ENCODE peak calls at places on chromosomes 13 and 19, in seven cellular contexts. Y is kidney epithelial cell, D is right atrium auricular region, W is A549, P is left ventricle myocardium inferior, I is keratinocyte, U is upper lobe of right lung. E is an unnamed sample.

GRCh38 chr13:73480784-73481183 is 422.0 kb downstream of the KLF5 start:
- DNase-seq in Y (no peak), D (no peak), W (no peak), P (no peak), I (no peak), U (no peak), E (no peak)

GRCh38 chr19:3479819-3480215 is 508 bp downstream of the SMIM24 start:
- DNase-seq in Y (no peak), D (no peak), W (no peak), P (no peak), I (no peak), U (no peak), E (no peak)

GRCh38 chr19:12868540-12869112 is 12.6 kb downstream of the DNASE2 start:
- DNase-seq in Y (no peak), D (no peak), W (no peak), P (no peak), I (no peak), U (no peak), E (no peak)

GRCh38 chr13:73335938-73336337 is 277.1 kb downstream of the KLF5 start:
- DNase-seq in Y (no peak), D (no peak), W (no peak), P (no peak), I (no peak), U (no peak), E (no peak)

GRCh38 chr13:21638319-21639282 is 32.3 kb upstream of the FGF9 start:
- DNase-seq in Y (no peak), D (no peak), W (peak; percentile 15), P (no peak), I (peak; percentile 33), U (no peak), E (no peak)

GRCh38 chr13:66716502-66716901 is 513.6 kb downstream of the PCDH9 start:
- DNase-seq in Y (no peak), D (no peak), W (no peak), P (no peak), I (no peak), U (no peak), E (no peak)

GRCh38 chr19:48390188-48391099 is 907 bp downstream of the KDELR1 start:
- DNase-seq in Y (no peak), D (peak; percentile 73), W (no peak), P (peak; percentile 64), I (no peak), U (peak; percentile 87), E (no peak)

GRCh38 chr19:38657633-38658222 is 10.3 kb downstream of the ACTN4 start:
- DNase-seq in Y (peak; percentile 92), D (no peak), W (peak; percentile 96), P (no peak), I (peak; percentile 96), U (no peak), E (peak; percentile 97)

GRCh38 chr13:37681295-37682032 is 82.9 kb upstream of the POSTN start:
- DNase-seq in Y (no peak), D (no peak), W (no peak), P (no peak), I (no peak), U (no peak), E (no peak)

GRCh38 chr13:48000559-48001126 is 430 bp downstream of the SUCLA2 start:
- DNase-seq in Y (no peak), D (no peak), W (peak; percentile 5), P (no peak), I (no peak), U (no peak), E (no peak)

GRCh38 chr19:14167013-14167593 is 30.7 kb upstream of the ASF1B start:
- DNase-seq in Y (no peak), D (no peak), W (no peak), P (no peak), I (no peak), U (no peak), E (no peak)

GRCh38 chr19:51576850-51577249 is 5.8 kb downstream of the ZNF175 start:
- DNase-seq in Y (no peak), D (no peak), W (no peak), P (no peak), I (no peak), U (no peak), E (no peak)

GRCh38 chr13:102261809-102262208 is 140.0 kb downstream of the FGF14 start:
- DNase-seq in Y (no peak), D (no peak), W (no peak), P (no peak), I (no peak), U (no peak), E (no peak)

GRCh38 chr19:2475018-2475701 is 767 bp upstream of the GADD45B start:
- DNase-seq in Y (no peak), D (no peak), W (no peak), P (peak; percentile 62), I (no peak), U (peak; percentile 81), E (no peak)

GRCh38 chr13:34722931-34723330 is 219.1 kb upstream of the NBEA start:
- DNase-seq in Y (no peak), D (no peak), W (no peak), P (no peak), I (no peak), U (no peak), E (no peak)

GRCh38 chr13:65188691-65189090 is 2041.4 kb downstream of the PCDH9 start:
- DNase-seq in Y (no peak), D (no peak), W (no peak), P (no peak), I (no peak), U (no peak), E (no peak)

GRCh38 chr13:99626461-99627082 is 125.3 kb downstream of the TM9SF2 start:
- DNase-seq in Y (peak; percentile 21), D (no peak), W (no peak), P (no peak), I (no peak), U (no peak), E (no peak)

GRCh38 chr19:11598103-11598483 is 810 bp downstream of the ZNF627 start:
- DNase-seq in Y (no peak), D (no peak), W (no peak), P (no peak), I (no peak), U (no peak), E (no peak)

GRCh38 chr19:11596156-11596555 is 1.1 kb upstream of the ZNF627 start:
- DNase-seq in Y (no peak), D (no peak), W (no peak), P (no peak), I (no peak), U (peak; percentile 48), E (no peak)

GRCh38 chr19:11594084-11594483 is 3.2 kb upstream of the ZNF627 start:
- DNase-seq in Y (no peak), D (no peak), W (no peak), P (no peak), I (no peak), U (no peak), E (no peak)

GRCh38 chr19:11598746-11599145 is 1.5 kb downstream of the ZNF627 start:
- DNase-seq in Y (no peak), D (no peak), W (no peak), P (no peak), I (no peak), U (no peak), E (no peak)

DNA sequence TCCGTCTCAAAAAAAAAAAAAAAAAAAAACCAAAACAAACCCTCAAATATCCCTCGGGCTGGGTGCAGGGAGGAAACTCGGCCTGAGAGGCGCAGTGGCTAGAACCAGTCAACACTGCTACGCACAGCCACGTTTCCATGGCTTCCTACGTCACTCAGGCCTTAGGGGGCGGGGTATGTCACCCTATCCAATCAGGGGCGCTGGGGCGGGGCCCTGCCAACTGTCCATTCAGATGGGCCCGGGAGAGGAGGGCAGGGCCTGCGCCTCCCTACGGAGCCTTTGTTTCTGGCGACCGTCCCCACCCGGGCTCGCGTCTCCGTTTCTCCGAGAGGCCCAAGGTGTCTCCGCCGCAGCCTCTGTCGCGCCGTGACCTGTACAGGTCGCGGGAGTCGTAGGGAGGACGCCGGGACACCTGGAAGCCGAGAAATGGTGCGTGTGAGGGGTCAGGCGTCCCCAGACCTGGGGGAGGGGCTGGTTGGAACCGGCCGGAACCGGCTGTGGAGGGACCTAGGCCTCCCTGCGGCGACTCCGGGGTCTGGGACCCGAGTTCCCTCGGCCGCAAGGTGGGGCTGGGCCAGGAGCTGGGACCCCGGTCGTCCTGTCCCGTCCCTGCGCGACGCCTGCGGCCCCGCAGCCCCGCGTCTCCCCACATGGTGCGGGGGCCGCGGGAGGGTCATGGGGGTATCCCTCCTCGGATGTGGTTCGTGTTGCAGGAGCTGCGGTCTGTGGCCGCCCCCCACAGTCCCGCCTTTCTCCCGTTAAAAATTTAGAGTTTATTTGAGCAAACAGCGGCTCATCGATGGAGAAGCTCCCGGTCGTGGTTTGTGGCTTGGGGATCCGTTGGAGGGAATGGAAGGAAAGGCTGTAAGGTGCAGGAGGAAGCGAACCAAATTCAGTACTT is at the start of gene ZNF627:
- DNase-seq in Y (peak; percentile 86), D (peak; percentile 100), W (peak; percentile 94), P (peak; percentile 99), I (peak; percentile 75), U (peak; percentile 99), E (peak; percentile 83)
- TF ChIP-seq CTCF in Y (peak; percentile 12), D (no peak), W (no peak), P (peak; percentile 50), I (no peak), U (peak; percentile 32), E (no peak)

GRCh38 chr13:81498969-81499368 is 1158.0 kb upstream of the SPRY2 start:
- DNase-seq in Y (no peak), D (no peak), W (no peak), P (no peak), I (no peak), U (no peak), E (no peak)
- H3K4me3 ChIP-seq in Y (no peak overlapping the region), D (no peak overlapping the region), W (no peak overlapping the region), P (no peak overlapping the region), I (no peak overlapping the region), U (no peak overlapping the region), E (no peak overlapping the region)

DNA sequence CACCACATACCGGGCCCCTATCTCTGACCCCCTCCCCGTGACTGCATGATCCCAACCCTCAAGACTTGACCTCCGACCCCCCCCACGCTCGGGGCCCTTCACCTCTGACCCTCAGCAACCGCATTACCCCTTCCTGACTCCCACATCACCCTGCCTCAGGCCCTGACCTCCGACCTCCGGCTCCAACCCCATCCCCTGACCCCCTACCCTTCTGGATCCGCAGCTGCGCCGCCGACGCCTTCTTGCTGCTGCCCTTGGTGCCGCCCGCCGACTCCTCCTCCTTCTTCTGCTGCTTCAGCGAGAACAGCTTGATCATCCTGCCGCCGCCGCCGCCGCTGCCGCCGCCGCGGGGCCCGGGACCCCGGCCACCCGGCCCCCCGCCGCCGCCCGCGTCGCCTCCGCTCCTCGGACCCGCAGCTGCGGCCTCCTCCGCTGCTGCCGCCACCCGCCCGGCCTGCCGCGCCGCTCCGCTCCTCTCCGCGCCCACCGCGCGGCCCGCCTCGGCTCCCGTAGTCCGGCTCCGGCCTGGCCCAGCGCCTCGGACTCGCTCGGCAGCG is at the start of gene UBE2M:
- DNase-seq in Y (no peak), D (peak; percentile 68), W (no peak), P (peak; percentile 58), I (no peak), U (peak; percentile 88), E (no peak)
- TF ChIP-seq CTCF in Y (no peak), D (no peak), W (no peak), P (no peak), I (no peak), U (no peak), E (no peak)

DNA sequence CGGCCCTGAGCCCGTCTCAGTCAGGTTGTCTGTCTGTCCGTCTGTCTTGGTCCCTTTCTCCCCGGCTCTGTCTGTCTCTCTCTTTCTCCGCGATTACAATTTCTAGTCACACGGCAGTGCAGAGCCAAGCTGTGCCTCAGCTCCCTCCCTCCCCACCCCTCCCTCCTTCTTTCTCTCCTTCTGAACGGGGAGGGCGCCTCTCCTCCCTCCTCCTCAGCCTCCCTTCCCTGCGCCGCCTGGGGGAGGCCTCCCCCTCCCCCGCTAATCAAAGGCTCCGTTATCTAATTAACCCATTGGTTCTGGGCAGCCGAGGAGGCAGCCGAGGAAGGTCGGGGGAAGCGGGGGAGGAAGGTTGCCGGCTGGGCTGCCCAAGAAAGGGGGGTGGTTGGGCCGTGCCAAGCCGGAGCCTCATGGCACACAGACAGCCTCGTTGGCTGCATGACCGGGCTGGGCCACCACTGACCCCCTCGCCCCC is 16.5 kb downstream of the LRRC4B start:
- DNase-seq in Y (no peak), D (no peak), W (no peak), P (no peak), I (no peak), U (no peak), E (no peak)
- H3K4me3 ChIP-seq in Y (no peak overlapping the region), D (peak overlapping the region; percentile 35), W (no peak overlapping the region), P (peak overlapping the region; percentile 41), I (no peak overlapping the region), U (no peak overlapping the region), E (no peak overlapping the region)

E was measured in epithelial cell of proximal tubule.